ENCODE peak calls at places on chromosomes 12 and 14, in six cellular contexts. U is fibroblast of lung, P is neuronal stem cell, A is small intestine, F is uterus, J is lung. D is an unnamed sample.

GRCh38 chr12:132866251-132866828 is 21.1 kb downstream of the CHFR start:
- DNase-seq in U (peak), P (no peak), A (no peak), F (no peak), J (no peak), D (no peak)

GRCh38 chr12:42985506-42985905 is 396.0 kb upstream of the PRICKLE1 start:
- DNase-seq in U (no peak), P (peak), A (no peak), F (no peak), J (no peak), D (peak)

GRCh38 chr12:132151766-132152410 is 7.6 kb downstream of the NOC4L start:
- DNase-seq in U (no peak), P (no peak), A (no peak), F (no peak), J (no peak), D (no peak)

GRCh38 chr12:53645191-53645590 is 19.0 kb upstream of the ATF7 start:
- DNase-seq in U (no peak), P (no peak), A (no peak), F (no peak), J (no peak), D (no peak)

GRCh38 chr14:67653651-67654280 is 20.7 kb downstream of the VTI1B start:
- DNase-seq in U (peak), P (no peak), A (no peak), F (no peak), J (no peak), D (no peak)

GRCh38 chr14:71243697-71244096 is 336.4 kb downstream of the PCNX1 start:
- DNase-seq in U (no peak), P (no peak), A (no peak), F (no peak), J (no peak), D (no peak)

GRCh38 chr12:27277846-27278260 is 33.8 kb downstream of the STK38L start:
- DNase-seq in U (peak), P (no peak), A (peak), F (peak), J (no peak), D (no peak)

GRCh38 chr12:91216871-91217270 is 34.3 kb upstream of the DCN start:
- DNase-seq in U (no peak), P (no peak), A (no peak), F (no peak), J (no peak), D (no peak)

GRCh38 chr12:108360487-108360886 is 21.4 kb upstream of the CMKLR1 start:
- DNase-seq in U (no peak), P (no peak), A (no peak), F (no peak), J (no peak), D (no peak)

GRCh38 chr12:116143883-116144266 is 133.6 kb downstream of the MED13L start:
- DNase-seq in U (peak), P (no peak), A (no peak), F (no peak), J (no peak), D (no peak)

GRCh38 chr12:58202933-58203713 is 261.8 kb downstream of the ATP23 start:
- DNase-seq in U (no peak), P (no peak), A (no peak), F (no peak), J (no peak), D (no peak)

GRCh38 chr12:69703146-69703642 is 4.1 kb upstream of the BEST3 start:
- DNase-seq in U (no peak), P (no peak), A (no peak), F (no peak), J (no peak), D (no peak)

GRCh38 chr12:131233737-131234474 is 280.2 kb downstream of the ADGRD1 start:
- DNase-seq in U (no peak), P (no peak), A (no peak), F (no peak), J (no peak), D (no peak)

GRCh38 chr12:122072031-122072970 is 6.3 kb upstream of the MLXIP start:
- DNase-seq in U (peak), P (no peak), A (no peak), F (peak), J (no peak), D (no peak)

GRCh38 chr14:39488600-39488999 is 56.4 kb upstream of the FBXO33 start:
- DNase-seq in U (peak), P (peak), A (no peak), F (no peak), J (no peak), D (peak)

DNA sequence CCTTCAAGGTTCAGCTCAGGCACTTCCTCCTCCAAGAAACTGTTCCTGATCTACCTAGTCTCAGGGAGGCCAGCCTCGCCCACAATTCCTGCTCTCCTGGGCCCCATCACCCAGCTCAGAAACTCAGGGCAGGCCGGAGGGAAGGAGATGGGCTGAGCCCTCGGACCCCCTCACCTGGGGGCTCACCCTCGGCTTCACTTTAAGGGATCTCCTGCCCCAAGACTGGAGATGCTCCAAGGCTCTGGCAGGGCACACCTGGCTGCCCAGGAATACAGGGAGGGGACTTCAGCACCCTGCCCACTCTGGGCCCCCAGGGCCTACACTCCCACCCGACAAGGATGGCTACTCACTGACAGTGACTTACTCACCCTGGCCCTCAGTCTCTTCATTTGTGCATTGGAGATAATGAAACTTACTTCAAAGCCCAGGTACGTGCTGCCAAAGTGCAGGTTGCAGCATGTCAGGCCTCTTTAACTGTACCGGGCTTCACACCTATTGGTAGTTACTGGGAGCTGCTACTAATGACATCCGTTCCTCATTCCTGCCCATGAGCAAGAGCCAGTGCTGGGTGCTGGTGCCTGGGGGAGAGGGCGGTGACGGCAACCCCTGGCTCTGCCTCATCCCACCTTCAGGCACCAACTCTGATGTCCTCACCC is 21.0 kb upstream of the PPP1R13B start:
- DNase-seq in U (no peak), P (no peak), A (no peak), F (no peak), J (no peak), D (no peak)
- H3K27ac ChIP-seq in U (no peak), P (no peak), A (no peak), F (no peak), J (peak), D (no peak)

DNA sequence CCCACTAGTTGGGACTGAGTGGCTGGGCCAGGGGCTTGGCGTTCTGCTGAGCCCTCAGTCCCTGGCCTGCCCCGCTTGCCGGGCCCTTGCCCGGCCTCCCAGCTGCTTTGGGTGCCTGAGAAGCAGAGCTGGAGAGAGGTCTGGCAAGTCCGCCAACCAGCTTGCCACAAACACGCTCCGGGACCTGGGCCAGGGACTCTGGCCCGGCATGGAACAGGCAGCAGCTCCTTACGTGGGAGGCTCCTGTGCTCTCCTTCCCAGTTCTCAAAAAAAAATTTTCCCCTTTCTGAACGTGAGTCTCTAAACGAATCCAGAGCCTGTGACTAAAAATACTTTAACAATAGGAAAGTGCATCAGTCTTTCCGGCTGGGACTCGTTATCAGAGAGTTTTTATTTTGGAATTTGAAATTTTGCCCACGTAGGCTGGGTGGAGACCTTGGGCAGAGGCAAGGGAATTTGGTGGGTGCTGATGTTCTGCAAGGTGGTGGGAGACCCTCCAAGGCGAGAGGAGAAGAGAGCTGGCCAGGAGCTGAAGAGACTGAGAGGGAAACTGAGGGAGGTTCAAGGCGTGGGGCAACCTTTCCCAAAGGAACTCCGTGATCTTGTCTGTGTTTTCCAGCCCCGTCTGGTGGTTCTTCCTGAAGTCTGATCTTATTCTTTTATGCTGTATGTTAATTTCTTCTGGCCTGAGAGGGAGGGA is 6.8 kb upstream of the NR4A1 start:
- DNase-seq in U (peak), P (no peak), A (no peak), F (peak), J (peak), D (no peak)
- H3K27ac ChIP-seq in U (peak), P (no peak), A (peak), F (peak), J (peak), D (no peak)

DNA sequence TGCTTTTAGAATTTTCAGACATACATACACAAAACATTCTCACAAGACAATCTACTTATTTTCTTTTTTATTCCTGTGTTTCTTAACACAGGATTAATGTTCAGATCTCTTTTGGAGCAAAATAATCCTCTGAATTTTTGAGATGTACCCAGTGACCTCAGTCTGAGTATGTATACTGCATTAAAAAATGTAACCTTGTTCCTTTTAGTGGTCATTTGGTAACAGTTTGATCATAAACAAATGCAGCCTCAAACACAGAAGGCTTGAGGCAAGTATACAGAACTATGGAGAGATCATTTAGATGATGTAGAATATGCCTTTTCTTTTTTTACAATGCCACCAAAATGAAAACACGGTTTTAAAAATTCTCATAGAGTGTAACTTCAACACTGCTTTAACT is 9.7 kb downstream of the HIF1A start:
- DNase-seq in U (no peak), P (no peak), A (no peak), F (no peak), J (no peak), D (no peak)
- H3K27ac ChIP-seq in U (no peak), P (no peak), A (no peak), F (no peak), J (no peak), D (no peak)

DNA sequence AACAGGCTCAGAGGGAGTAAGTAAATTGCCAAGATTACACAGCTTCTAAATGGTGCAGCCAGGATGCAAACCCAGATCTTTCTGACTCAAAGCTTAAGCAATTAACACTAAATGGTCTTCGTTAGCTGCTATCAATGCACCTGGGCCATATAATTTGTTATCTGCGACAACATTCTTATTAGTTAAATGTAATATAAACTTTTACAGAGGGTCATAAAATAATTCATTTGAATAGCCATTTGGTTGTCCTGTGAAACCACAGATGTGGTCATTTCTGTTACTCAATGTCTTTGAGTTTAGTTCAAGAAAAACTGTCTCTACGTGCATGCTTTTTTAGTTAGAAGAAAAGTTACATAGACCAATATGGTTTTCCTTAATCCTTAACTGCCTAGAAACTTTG is 22.1 kb upstream of the NAP1L1 start:
- DNase-seq in U (no peak), P (no peak), A (peak), F (no peak), J (no peak), D (no peak)
- H3K27ac ChIP-seq in U (no peak), P (no peak), A (no peak), F (no peak), J (no peak), D (no peak)

DNA sequence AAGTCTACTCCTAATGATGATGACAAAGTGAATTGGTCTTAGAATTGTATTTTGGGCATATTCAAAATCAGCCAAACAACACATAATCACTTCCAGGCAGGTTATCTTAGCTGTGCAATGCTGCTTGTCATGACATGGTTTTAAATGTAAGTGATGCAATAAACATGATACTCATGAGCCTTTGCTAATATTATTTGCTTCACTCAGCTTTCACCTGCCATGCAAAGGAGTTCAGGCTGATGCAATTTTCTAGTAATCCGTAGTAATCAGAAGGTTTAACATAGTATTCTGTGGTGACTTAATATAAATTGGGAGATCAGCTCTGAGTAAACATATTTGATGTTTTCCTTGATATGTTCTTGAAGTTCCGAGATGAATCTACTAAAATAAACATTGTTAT is 29.1 kb downstream of the TMEM260 start:
- DNase-seq in U (peak), P (no peak), A (no peak), F (no peak), J (no peak), D (no peak)
- H3K27ac ChIP-seq in U (no peak), P (no peak), A (no peak), F (no peak), J (no peak), D (no peak)

GRCh38 chr12:52080403-52081201 is 1.1 kb downstream of the SMIM41 start:
- DNase-seq in U (no peak), P (no peak), A (no peak), F (no peak), J (no peak), D (no peak)

GRCh38 chr12:52079576-52080402 is at the start of gene SMIM41:
- DNase-seq in U (peak), P (no peak), A (no peak), F (no peak), J (no peak), D (no peak)

GRCh38 chr12:52082026-52082667 is 2.6 kb downstream of the SMIM41 start:
- DNase-seq in U (peak), P (no peak), A (no peak), F (peak), J (peak), D (no peak)

GRCh38 chr12:52082668-52082987 is 3.1 kb downstream of the SMIM41 start:
- DNase-seq in U (no peak), P (no peak), A (no peak), F (no peak), J (no peak), D (no peak)

GRCh38 chr12:52081263-52081733 is 1.8 kb downstream of the SMIM41 start:
- DNase-seq in U (peak), P (no peak), A (no peak), F (no peak), J (no peak), D (no peak)
- H3K27ac ChIP-seq in U (peak), P (no peak), A (peak), F (peak), J (no peak), D (no peak)

D was measured in iPS DF 6.9.